ENCODE peak calls at places on chromosomes 13 and 19, in seven cellular contexts. One of them, this sample, is unnamed.

GRCh38 chr13:58869566-58869965 is 1238.0 kb downstream of the PCDH17 start:
- ATAC-seq in stimulated activated memory B cell treated with anti-CD40 and anti-IgM and Interleukin-4, amounts not matched to agents 10 μg/mL and 1 μg/mL and 100 μg/mL, for 72 hours: no peak
- ATAC-seq in activated CD8-positive, alpha-beta T cell treated with anti-CD3 and anti-CD28 coated beads, Interleukin-2, amount 10 ng/mL, durations not matched to agents 7 days and 5 days: no peak
- ATAC-seq in left lobe of liver: no peak
- ATAC-seq in activated CD8-positive, alpha-beta memory T cell treated with anti-CD3 and anti-CD28 coated beads, Interleukin-2, amount 10 ng/mL, durations not matched to agents 7 days and 5 days: no peak
- ATAC-seq in Panc1: no peak
- ATAC-seq in activated T-cell treated with anti-CD3 and anti-CD28 coated beads, Interleukin-2, amount 50 U/mL, for 72 hours: no peak
- ATAC-seq in this sample: no peak

GRCh38 chr13:39415003-39415402 is 188.0 kb downstream of the LHFPL6 start:
- ATAC-seq in activated CD8-positive, alpha-beta memory T cell treated with anti-CD3 and anti-CD28 coated beads, Interleukin-2, amount 10 ng/mL, durations not matched to agents 7 days and 5 days: no peak
- ATAC-seq in stimulated activated memory B cell treated with anti-CD40 and anti-IgM and Interleukin-4, amounts not matched to agents 10 μg/mL and 1 μg/mL and 100 μg/mL, for 72 hours: no peak
- ATAC-seq in activated T-cell treated with anti-CD3 and anti-CD28 coated beads, Interleukin-2, amount 50 U/mL, for 72 hours: no peak
- ATAC-seq in activated CD8-positive, alpha-beta T cell treated with anti-CD3 and anti-CD28 coated beads, Interleukin-2, amount 10 ng/mL, durations not matched to agents 7 days and 5 days: no peak
- ATAC-seq in left lobe of liver: no peak
- ATAC-seq in Panc1: no peak
- ATAC-seq in this sample: no peak

GRCh38 chr19:46787331-46788100 is 878 bp downstream of the SLC1A5 start:
- ATAC-seq in left lobe of liver: peak
- ATAC-seq in activated T-cell treated with anti-CD3 and anti-CD28 coated beads, Interleukin-2, amount 50 U/mL, for 72 hours: no peak
- ATAC-seq in Panc1: peak
- ATAC-seq in activated CD8-positive, alpha-beta T cell treated with anti-CD3 and anti-CD28 coated beads, Interleukin-2, amount 10 ng/mL, durations not matched to agents 7 days and 5 days: no peak
- ATAC-seq in stimulated activated memory B cell treated with anti-CD40 and anti-IgM and Interleukin-4, amounts not matched to agents 10 μg/mL and 1 μg/mL and 100 μg/mL, for 72 hours: peak
- ATAC-seq in activated CD8-positive, alpha-beta memory T cell treated with anti-CD3 and anti-CD28 coated beads, Interleukin-2, amount 10 ng/mL, durations not matched to agents 7 days and 5 days: peak
- ATAC-seq in this sample: no peak

GRCh38 chr13:109276261-109276660 is 510.1 kb downstream of the IRS2 start:
- ATAC-seq in Panc1: no peak
- ATAC-seq in stimulated activated memory B cell treated with anti-CD40 and anti-IgM and Interleukin-4, amounts not matched to agents 10 μg/mL and 1 μg/mL and 100 μg/mL, for 72 hours: no peak
- ATAC-seq in activated CD8-positive, alpha-beta T cell treated with anti-CD3 and anti-CD28 coated beads, Interleukin-2, amount 10 ng/mL, durations not matched to agents 7 days and 5 days: no peak
- ATAC-seq in activated T-cell treated with anti-CD3 and anti-CD28 coated beads, Interleukin-2, amount 50 U/mL, for 72 hours: no peak
- ATAC-seq in activated CD8-positive, alpha-beta memory T cell treated with anti-CD3 and anti-CD28 coated beads, Interleukin-2, amount 10 ng/mL, durations not matched to agents 7 days and 5 days: no peak
- ATAC-seq in left lobe of liver: no peak
- ATAC-seq in this sample: no peak

GRCh38 chr19:34335914-34336313 is 29.1 kb upstream of the GPI start:
- ATAC-seq in stimulated activated memory B cell treated with anti-CD40 and anti-IgM and Interleukin-4, amounts not matched to agents 10 μg/mL and 1 μg/mL and 100 μg/mL, for 72 hours: no peak
- ATAC-seq in activated CD8-positive, alpha-beta memory T cell treated with anti-CD3 and anti-CD28 coated beads, Interleukin-2, amount 10 ng/mL, durations not matched to agents 7 days and 5 days: no peak
- ATAC-seq in activated T-cell treated with anti-CD3 and anti-CD28 coated beads, Interleukin-2, amount 50 U/mL, for 72 hours: no peak
- ATAC-seq in left lobe of liver: no peak
- ATAC-seq in Panc1: no peak
- ATAC-seq in activated CD8-positive, alpha-beta T cell treated with anti-CD3 and anti-CD28 coated beads, Interleukin-2, amount 10 ng/mL, durations not matched to agents 7 days and 5 days: no peak
- ATAC-seq in this sample: no peak

GRCh38 chr13:76225815-76226489 is 589.8 kb downstream of the LMO7 start:
- ATAC-seq in stimulated activated memory B cell treated with anti-CD40 and anti-IgM and Interleukin-4, amounts not matched to agents 10 μg/mL and 1 μg/mL and 100 μg/mL, for 72 hours: no peak
- ATAC-seq in activated CD8-positive, alpha-beta T cell treated with anti-CD3 and anti-CD28 coated beads, Interleukin-2, amount 10 ng/mL, durations not matched to agents 7 days and 5 days: no peak
- ATAC-seq in activated T-cell treated with anti-CD3 and anti-CD28 coated beads, Interleukin-2, amount 50 U/mL, for 72 hours: no peak
- ATAC-seq in Panc1: no peak
- ATAC-seq in left lobe of liver: no peak
- ATAC-seq in activated CD8-positive, alpha-beta memory T cell treated with anti-CD3 and anti-CD28 coated beads, Interleukin-2, amount 10 ng/mL, durations not matched to agents 7 days and 5 days: no peak
- ATAC-seq in this sample: no peak

GRCh38 chr19:1455002-1455335 is 5.0 kb downstream of the APC2 start:
- ATAC-seq in Panc1: no peak
- ATAC-seq in left lobe of liver: no peak
- ATAC-seq in activated CD8-positive, alpha-beta memory T cell treated with anti-CD3 and anti-CD28 coated beads, Interleukin-2, amount 10 ng/mL, durations not matched to agents 7 days and 5 days: no peak
- ATAC-seq in activated T-cell treated with anti-CD3 and anti-CD28 coated beads, Interleukin-2, amount 50 U/mL, for 72 hours: no peak
- ATAC-seq in activated CD8-positive, alpha-beta T cell treated with anti-CD3 and anti-CD28 coated beads, Interleukin-2, amount 10 ng/mL, durations not matched to agents 7 days and 5 days: no peak
- ATAC-seq in stimulated activated memory B cell treated with anti-CD40 and anti-IgM and Interleukin-4, amounts not matched to agents 10 μg/mL and 1 μg/mL and 100 μg/mL, for 72 hours: peak
- ATAC-seq in this sample: no peak

GRCh38 chr13:36214163-36214921 is at the start of gene SOHLH2:
- ATAC-seq in left lobe of liver: no peak
- ATAC-seq in Panc1: no peak
- ATAC-seq in stimulated activated memory B cell treated with anti-CD40 and anti-IgM and Interleukin-4, amounts not matched to agents 10 μg/mL and 1 μg/mL and 100 μg/mL, for 72 hours: no peak
- ATAC-seq in activated CD8-positive, alpha-beta T cell treated with anti-CD3 and anti-CD28 coated beads, Interleukin-2, amount 10 ng/mL, durations not matched to agents 7 days and 5 days: no peak
- ATAC-seq in activated T-cell treated with anti-CD3 and anti-CD28 coated beads, Interleukin-2, amount 50 U/mL, for 72 hours: no peak
- ATAC-seq in activated CD8-positive, alpha-beta memory T cell treated with anti-CD3 and anti-CD28 coated beads, Interleukin-2, amount 10 ng/mL, durations not matched to agents 7 days and 5 days: no peak
- ATAC-seq in this sample: no peak

GRCh38 chr13:73767191-73767741 is 366.9 kb downstream of the KLF12 start:
- ATAC-seq in stimulated activated memory B cell treated with anti-CD40 and anti-IgM and Interleukin-4, amounts not matched to agents 10 μg/mL and 1 μg/mL and 100 μg/mL, for 72 hours: peak
- ATAC-seq in left lobe of liver: peak
- ATAC-seq in activated T-cell treated with anti-CD3 and anti-CD28 coated beads, Interleukin-2, amount 50 U/mL, for 72 hours: no peak
- ATAC-seq in activated CD8-positive, alpha-beta memory T cell treated with anti-CD3 and anti-CD28 coated beads, Interleukin-2, amount 10 ng/mL, durations not matched to agents 7 days and 5 days: no peak
- ATAC-seq in Panc1: no peak
- ATAC-seq in activated CD8-positive, alpha-beta T cell treated with anti-CD3 and anti-CD28 coated beads, Interleukin-2, amount 10 ng/mL, durations not matched to agents 7 days and 5 days: no peak
- ATAC-seq in this sample: peak

GRCh38 chr13:110421696-110422395 is 114.8 kb downstream of the COL4A2 start:
- ATAC-seq in activated T-cell treated with anti-CD3 and anti-CD28 coated beads, Interleukin-2, amount 50 U/mL, for 72 hours: peak
- ATAC-seq in Panc1: no peak
- ATAC-seq in activated CD8-positive, alpha-beta T cell treated with anti-CD3 and anti-CD28 coated beads, Interleukin-2, amount 10 ng/mL, durations not matched to agents 7 days and 5 days: peak
- ATAC-seq in left lobe of liver: no peak
- ATAC-seq in stimulated activated memory B cell treated with anti-CD40 and anti-IgM and Interleukin-4, amounts not matched to agents 10 μg/mL and 1 μg/mL and 100 μg/mL, for 72 hours: no peak
- ATAC-seq in activated CD8-positive, alpha-beta memory T cell treated with anti-CD3 and anti-CD28 coated beads, Interleukin-2, amount 10 ng/mL, durations not matched to agents 7 days and 5 days: no peak
- ATAC-seq in this sample: peak

GRCh38 chr19:30403583-30403982 is 31.4 kb downstream of the ZNF536 start:
- ATAC-seq in activated CD8-positive, alpha-beta memory T cell treated with anti-CD3 and anti-CD28 coated beads, Interleukin-2, amount 10 ng/mL, durations not matched to agents 7 days and 5 days: no peak
- ATAC-seq in stimulated activated memory B cell treated with anti-CD40 and anti-IgM and Interleukin-4, amounts not matched to agents 10 μg/mL and 1 μg/mL and 100 μg/mL, for 72 hours: no peak
- ATAC-seq in Panc1: no peak
- ATAC-seq in activated T-cell treated with anti-CD3 and anti-CD28 coated beads, Interleukin-2, amount 50 U/mL, for 72 hours: no peak
- ATAC-seq in activated CD8-positive, alpha-beta T cell treated with anti-CD3 and anti-CD28 coated beads, Interleukin-2, amount 10 ng/mL, durations not matched to agents 7 days and 5 days: no peak
- ATAC-seq in left lobe of liver: no peak
- ATAC-seq in this sample: no peak

GRCh38 chr19:8397746-8398721 is 7.9 kb downstream of the RAB11B start:
- ATAC-seq in stimulated activated memory B cell treated with anti-CD40 and anti-IgM and Interleukin-4, amounts not matched to agents 10 μg/mL and 1 μg/mL and 100 μg/mL, for 72 hours: no peak
- ATAC-seq in Panc1: no peak
- ATAC-seq in activated CD8-positive, alpha-beta T cell treated with anti-CD3 and anti-CD28 coated beads, Interleukin-2, amount 10 ng/mL, durations not matched to agents 7 days and 5 days: no peak
- ATAC-seq in activated CD8-positive, alpha-beta memory T cell treated with anti-CD3 and anti-CD28 coated beads, Interleukin-2, amount 10 ng/mL, durations not matched to agents 7 days and 5 days: no peak
- ATAC-seq in activated T-cell treated with anti-CD3 and anti-CD28 coated beads, Interleukin-2, amount 50 U/mL, for 72 hours: no peak
- ATAC-seq in left lobe of liver: no peak
- ATAC-seq in this sample: no peak

GRCh38 chr19:8515317-8515716 is 1.4 kb upstream of the ZNF414 start:
- ATAC-seq in activated CD8-positive, alpha-beta memory T cell treated with anti-CD3 and anti-CD28 coated beads, Interleukin-2, amount 10 ng/mL, durations not matched to agents 7 days and 5 days: peak
- ATAC-seq in Panc1: no peak
- ATAC-seq in stimulated activated memory B cell treated with anti-CD40 and anti-IgM and Interleukin-4, amounts not matched to agents 10 μg/mL and 1 μg/mL and 100 μg/mL, for 72 hours: no peak
- ATAC-seq in activated CD8-positive, alpha-beta T cell treated with anti-CD3 and anti-CD28 coated beads, Interleukin-2, amount 10 ng/mL, durations not matched to agents 7 days and 5 days: peak
- ATAC-seq in left lobe of liver: no peak
- ATAC-seq in activated T-cell treated with anti-CD3 and anti-CD28 coated beads, Interleukin-2, amount 50 U/mL, for 72 hours: peak
- ATAC-seq in this sample: peak

GRCh38 chr13:20964904-20965303 is 62.4 kb upstream of the XPO4 start:
- ATAC-seq in Panc1: no peak
- ATAC-seq in activated CD8-positive, alpha-beta T cell treated with anti-CD3 and anti-CD28 coated beads, Interleukin-2, amount 10 ng/mL, durations not matched to agents 7 days and 5 days: no peak
- ATAC-seq in activated CD8-positive, alpha-beta memory T cell treated with anti-CD3 and anti-CD28 coated beads, Interleukin-2, amount 10 ng/mL, durations not matched to agents 7 days and 5 days: no peak
- ATAC-seq in activated T-cell treated with anti-CD3 and anti-CD28 coated beads, Interleukin-2, amount 50 U/mL, for 72 hours: no peak
- ATAC-seq in left lobe of liver: no peak
- ATAC-seq in stimulated activated memory B cell treated with anti-CD40 and anti-IgM and Interleukin-4, amounts not matched to agents 10 μg/mL and 1 μg/mL and 100 μg/mL, for 72 hours: no peak
- ATAC-seq in this sample: no peak

GRCh38 chr19:15843186-15843585 is 27.7 kb upstream of the OR10H1 start:
- ATAC-seq in Panc1: no peak
- ATAC-seq in left lobe of liver: no peak
- ATAC-seq in activated T-cell treated with anti-CD3 and anti-CD28 coated beads, Interleukin-2, amount 50 U/mL, for 72 hours: no peak
- ATAC-seq in activated CD8-positive, alpha-beta T cell treated with anti-CD3 and anti-CD28 coated beads, Interleukin-2, amount 10 ng/mL, durations not matched to agents 7 days and 5 days: no peak
- ATAC-seq in activated CD8-positive, alpha-beta memory T cell treated with anti-CD3 and anti-CD28 coated beads, Interleukin-2, amount 10 ng/mL, durations not matched to agents 7 days and 5 days: no peak
- ATAC-seq in stimulated activated memory B cell treated with anti-CD40 and anti-IgM and Interleukin-4, amounts not matched to agents 10 μg/mL and 1 μg/mL and 100 μg/mL, for 72 hours: no peak
- ATAC-seq in this sample: no peak

GRCh38 chr19:42273407-42274064 is 4.5 kb downstream of the CIC start:
- ATAC-seq in activated CD8-positive, alpha-beta T cell treated with anti-CD3 and anti-CD28 coated beads, Interleukin-2, amount 10 ng/mL, durations not matched to agents 7 days and 5 days: no peak
- ATAC-seq in activated CD8-positive, alpha-beta memory T cell treated with anti-CD3 and anti-CD28 coated beads, Interleukin-2, amount 10 ng/mL, durations not matched to agents 7 days and 5 days: no peak
- ATAC-seq in left lobe of liver: no peak
- ATAC-seq in stimulated activated memory B cell treated with anti-CD40 and anti-IgM and Interleukin-4, amounts not matched to agents 10 μg/mL and 1 μg/mL and 100 μg/mL, for 72 hours: no peak
- ATAC-seq in Panc1: no peak
- ATAC-seq in activated T-cell treated with anti-CD3 and anti-CD28 coated beads, Interleukin-2, amount 50 U/mL, for 72 hours: no peak
- ATAC-seq in this sample: no peak

GRCh38 chr19:4933528-4933927 is 24.2 kb downstream of the UHRF1 start:
- ATAC-seq in stimulated activated memory B cell treated with anti-CD40 and anti-IgM and Interleukin-4, amounts not matched to agents 10 μg/mL and 1 μg/mL and 100 μg/mL, for 72 hours: no peak
- ATAC-seq in activated CD8-positive, alpha-beta memory T cell treated with anti-CD3 and anti-CD28 coated beads, Interleukin-2, amount 10 ng/mL, durations not matched to agents 7 days and 5 days: no peak
- ATAC-seq in Panc1: no peak
- ATAC-seq in activated CD8-positive, alpha-beta T cell treated with anti-CD3 and anti-CD28 coated beads, Interleukin-2, amount 10 ng/mL, durations not matched to agents 7 days and 5 days: no peak
- ATAC-seq in activated T-cell treated with anti-CD3 and anti-CD28 coated beads, Interleukin-2, amount 50 U/mL, for 72 hours: no peak
- ATAC-seq in left lobe of liver: no peak
- ATAC-seq in this sample: no peak

GRCh38 chr13:24307211-24308067 is 1.9 kb upstream of the C1QTNF9 start:
- ATAC-seq in Panc1: no peak
- ATAC-seq in left lobe of liver: peak
- ATAC-seq in stimulated activated memory B cell treated with anti-CD40 and anti-IgM and Interleukin-4, amounts not matched to agents 10 μg/mL and 1 μg/mL and 100 μg/mL, for 72 hours: no peak
- ATAC-seq in activated T-cell treated with anti-CD3 and anti-CD28 coated beads, Interleukin-2, amount 50 U/mL, for 72 hours: no peak
- ATAC-seq in activated CD8-positive, alpha-beta memory T cell treated with anti-CD3 and anti-CD28 coated beads, Interleukin-2, amount 10 ng/mL, durations not matched to agents 7 days and 5 days: no peak
- ATAC-seq in activated CD8-positive, alpha-beta T cell treated with anti-CD3 and anti-CD28 coated beads, Interleukin-2, amount 10 ng/mL, durations not matched to agents 7 days and 5 days: no peak
- ATAC-seq in this sample: no peak

GRCh38 chr19:50501568-50502475 is 9.2 kb downstream of the JOSD2 start:
- ATAC-seq in stimulated activated memory B cell treated with anti-CD40 and anti-IgM and Interleukin-4, amounts not matched to agents 10 μg/mL and 1 μg/mL and 100 μg/mL, for 72 hours: no peak
- ATAC-seq in Panc1: no peak
- ATAC-seq in left lobe of liver: no peak
- ATAC-seq in activated CD8-positive, alpha-beta memory T cell treated with anti-CD3 and anti-CD28 coated beads, Interleukin-2, amount 10 ng/mL, durations not matched to agents 7 days and 5 days: no peak
- ATAC-seq in activated CD8-positive, alpha-beta T cell treated with anti-CD3 and anti-CD28 coated beads, Interleukin-2, amount 10 ng/mL, durations not matched to agents 7 days and 5 days: peak
- ATAC-seq in activated T-cell treated with anti-CD3 and anti-CD28 coated beads, Interleukin-2, amount 50 U/mL, for 72 hours: no peak
- ATAC-seq in this sample: no peak

GRCh38 chr19:46764817-46765291 is 18.6 kb upstream of the STRN4 start:
- ATAC-seq in activated T-cell treated with anti-CD3 and anti-CD28 coated beads, Interleukin-2, amount 50 U/mL, for 72 hours: no peak
- ATAC-seq in activated CD8-positive, alpha-beta T cell treated with anti-CD3 and anti-CD28 coated beads, Interleukin-2, amount 10 ng/mL, durations not matched to agents 7 days and 5 days: no peak
- ATAC-seq in stimulated activated memory B cell treated with anti-CD40 and anti-IgM and Interleukin-4, amounts not matched to agents 10 μg/mL and 1 μg/mL and 100 μg/mL, for 72 hours: no peak
- ATAC-seq in activated CD8-positive, alpha-beta memory T cell treated with anti-CD3 and anti-CD28 coated beads, Interleukin-2, amount 10 ng/mL, durations not matched to agents 7 days and 5 days: no peak
- ATAC-seq in left lobe of liver: peak
- ATAC-seq in Panc1: no peak
- ATAC-seq in this sample: no peak

GRCh38 chr13:85798999-85799646 is at the start of gene SLITRK6:
- ATAC-seq in Panc1: peak
- ATAC-seq in activated CD8-positive, alpha-beta memory T cell treated with anti-CD3 and anti-CD28 coated beads, Interleukin-2, amount 10 ng/mL, durations not matched to agents 7 days and 5 days: no peak
- ATAC-seq in stimulated activated memory B cell treated with anti-CD40 and anti-IgM and Interleukin-4, amounts not matched to agents 10 μg/mL and 1 μg/mL and 100 μg/mL, for 72 hours: no peak
- ATAC-seq in activated CD8-positive, alpha-beta T cell treated with anti-CD3 and anti-CD28 coated beads, Interleukin-2, amount 10 ng/mL, durations not matched to agents 7 days and 5 days: no peak
- ATAC-seq in activated T-cell treated with anti-CD3 and anti-CD28 coated beads, Interleukin-2, amount 50 U/mL, for 72 hours: no peak
- ATAC-seq in left lobe of liver: peak
- ATAC-seq in this sample: no peak

GRCh38 chr19:11434703-11435056 is 241 bp downstream of the ODAD3 start:
- ATAC-seq in stimulated activated memory B cell treated with anti-CD40 and anti-IgM and Interleukin-4, amounts not matched to agents 10 μg/mL and 1 μg/mL and 100 μg/mL, for 72 hours: peak
- ATAC-seq in Panc1: peak
- ATAC-seq in left lobe of liver: peak
- ATAC-seq in activated T-cell treated with anti-CD3 and anti-CD28 coated beads, Interleukin-2, amount 50 U/mL, for 72 hours: peak
- ATAC-seq in activated CD8-positive, alpha-beta memory T cell treated with anti-CD3 and anti-CD28 coated beads, Interleukin-2, amount 10 ng/mL, durations not matched to agents 7 days and 5 days: peak
- ATAC-seq in activated CD8-positive, alpha-beta T cell treated with anti-CD3 and anti-CD28 coated beads, Interleukin-2, amount 10 ng/mL, durations not matched to agents 7 days and 5 days: peak
- ATAC-seq in this sample: peak

GRCh38 chr13:27977476-27978300 is 8.6 kb upstream of the CDX2 start:
- ATAC-seq in stimulated activated memory B cell treated with anti-CD40 and anti-IgM and Interleukin-4, amounts not matched to agents 10 μg/mL and 1 μg/mL and 100 μg/mL, for 72 hours: no peak
- ATAC-seq in Panc1: no peak
- ATAC-seq in activated CD8-positive, alpha-beta memory T cell treated with anti-CD3 and anti-CD28 coated beads, Interleukin-2, amount 10 ng/mL, durations not matched to agents 7 days and 5 days: no peak
- ATAC-seq in activated T-cell treated with anti-CD3 and anti-CD28 coated beads, Interleukin-2, amount 50 U/mL, for 72 hours: no peak
- ATAC-seq in left lobe of liver: no peak
- ATAC-seq in activated CD8-positive, alpha-beta T cell treated with anti-CD3 and anti-CD28 coated beads, Interleukin-2, amount 10 ng/mL, durations not matched to agents 7 days and 5 days: no peak
- ATAC-seq in this sample: no peak

GRCh38 chr13:94329277-94329676 is 150.2 kb downstream of the DCT start:
- ATAC-seq in stimulated activated memory B cell treated with anti-CD40 and anti-IgM and Interleukin-4, amounts not matched to agents 10 μg/mL and 1 μg/mL and 100 μg/mL, for 72 hours: no peak
- ATAC-seq in activated CD8-positive, alpha-beta memory T cell treated with anti-CD3 and anti-CD28 coated beads, Interleukin-2, amount 10 ng/mL, durations not matched to agents 7 days and 5 days: no peak
- ATAC-seq in Panc1: no peak
- ATAC-seq in activated CD8-positive, alpha-beta T cell treated with anti-CD3 and anti-CD28 coated beads, Interleukin-2, amount 10 ng/mL, durations not matched to agents 7 days and 5 days: no peak
- ATAC-seq in left lobe of liver: peak
- ATAC-seq in activated T-cell treated with anti-CD3 and anti-CD28 coated beads, Interleukin-2, amount 50 U/mL, for 72 hours: no peak
- ATAC-seq in this sample: no peak

GRCh38 chr19:6057651-6058365 is 52.5 kb downstream of the RFX2 start:
- ATAC-seq in activated CD8-positive, alpha-beta memory T cell treated with anti-CD3 and anti-CD28 coated beads, Interleukin-2, amount 10 ng/mL, durations not matched to agents 7 days and 5 days: no peak
- ATAC-seq in stimulated activated memory B cell treated with anti-CD40 and anti-IgM and Interleukin-4, amounts not matched to agents 10 μg/mL and 1 μg/mL and 100 μg/mL, for 72 hours: no peak
- ATAC-seq in left lobe of liver: no peak
- ATAC-seq in Panc1: no peak
- ATAC-seq in activated CD8-positive, alpha-beta T cell treated with anti-CD3 and anti-CD28 coated beads, Interleukin-2, amount 10 ng/mL, durations not matched to agents 7 days and 5 days: no peak
- ATAC-seq in activated T-cell treated with anti-CD3 and anti-CD28 coated beads, Interleukin-2, amount 50 U/mL, for 72 hours: no peak
- ATAC-seq in this sample: no peak

GRCh38 chr19:55345101-55345817 is 5.6 kb downstream of the KMT5C start:
- ATAC-seq in activated CD8-positive, alpha-beta memory T cell treated with anti-CD3 and anti-CD28 coated beads, Interleukin-2, amount 10 ng/mL, durations not matched to agents 7 days and 5 days: no peak
- ATAC-seq in left lobe of liver: no peak
- ATAC-seq in activated CD8-positive, alpha-beta T cell treated with anti-CD3 and anti-CD28 coated beads, Interleukin-2, amount 10 ng/mL, durations not matched to agents 7 days and 5 days: no peak
- ATAC-seq in Panc1: no peak
- ATAC-seq in activated T-cell treated with anti-CD3 and anti-CD28 coated beads, Interleukin-2, amount 50 U/mL, for 72 hours: no peak
- ATAC-seq in stimulated activated memory B cell treated with anti-CD40 and anti-IgM and Interleukin-4, amounts not matched to agents 10 μg/mL and 1 μg/mL and 100 μg/mL, for 72 hours: no peak
- ATAC-seq in this sample: no peak

GRCh38 chr13:46778879-46779278 is 18.1 kb downstream of the ESD start:
- ATAC-seq in left lobe of liver: no peak
- ATAC-seq in Panc1: no peak
- ATAC-seq in activated T-cell treated with anti-CD3 and anti-CD28 coated beads, Interleukin-2, amount 50 U/mL, for 72 hours: no peak
- ATAC-seq in activated CD8-positive, alpha-beta T cell treated with anti-CD3 and anti-CD28 coated beads, Interleukin-2, amount 10 ng/mL, durations not matched to agents 7 days and 5 days: no peak
- ATAC-seq in stimulated activated memory B cell treated with anti-CD40 and anti-IgM and Interleukin-4, amounts not matched to agents 10 μg/mL and 1 μg/mL and 100 μg/mL, for 72 hours: no peak
- ATAC-seq in activated CD8-positive, alpha-beta memory T cell treated with anti-CD3 and anti-CD28 coated beads, Interleukin-2, amount 10 ng/mL, durations not matched to agents 7 days and 5 days: no peak
- ATAC-seq in this sample: no peak

GRCh38 chr13:42847891-42848663 is 66.7 kb downstream of the FAM216B start:
- ATAC-seq in stimulated activated memory B cell treated with anti-CD40 and anti-IgM and Interleukin-4, amounts not matched to agents 10 μg/mL and 1 μg/mL and 100 μg/mL, for 72 hours: no peak
- ATAC-seq in Panc1: no peak
- ATAC-seq in activated CD8-positive, alpha-beta memory T cell treated with anti-CD3 and anti-CD28 coated beads, Interleukin-2, amount 10 ng/mL, durations not matched to agents 7 days and 5 days: no peak
- ATAC-seq in activated T-cell treated with anti-CD3 and anti-CD28 coated beads, Interleukin-2, amount 50 U/mL, for 72 hours: no peak
- ATAC-seq in left lobe of liver: no peak
- ATAC-seq in activated CD8-positive, alpha-beta T cell treated with anti-CD3 and anti-CD28 coated beads, Interleukin-2, amount 10 ng/mL, durations not matched to agents 7 days and 5 days: no peak
- ATAC-seq in this sample: no peak

GRCh38 chr13:23288995-23289394 is 108.2 kb downstream of the SGCG start:
- ATAC-seq in left lobe of liver: no peak
- ATAC-seq in activated T-cell treated with anti-CD3 and anti-CD28 coated beads, Interleukin-2, amount 50 U/mL, for 72 hours: no peak
- ATAC-seq in activated CD8-positive, alpha-beta memory T cell treated with anti-CD3 and anti-CD28 coated beads, Interleukin-2, amount 10 ng/mL, durations not matched to agents 7 days and 5 days: no peak
- ATAC-seq in stimulated activated memory B cell treated with anti-CD40 and anti-IgM and Interleukin-4, amounts not matched to agents 10 μg/mL and 1 μg/mL and 100 μg/mL, for 72 hours: no peak
- ATAC-seq in Panc1: no peak
- ATAC-seq in activated CD8-positive, alpha-beta T cell treated with anti-CD3 and anti-CD28 coated beads, Interleukin-2, amount 10 ng/mL, durations not matched to agents 7 days and 5 days: no peak
- ATAC-seq in this sample: no peak

GRCh38 chr19:52679598-52679997 is 41.4 kb upstream of the ZNF83 start:
- ATAC-seq in stimulated activated memory B cell treated with anti-CD40 and anti-IgM and Interleukin-4, amounts not matched to agents 10 μg/mL and 1 μg/mL and 100 μg/mL, for 72 hours: no peak
- ATAC-seq in activated T-cell treated with anti-CD3 and anti-CD28 coated beads, Interleukin-2, amount 50 U/mL, for 72 hours: no peak
- ATAC-seq in activated CD8-positive, alpha-beta T cell treated with anti-CD3 and anti-CD28 coated beads, Interleukin-2, amount 10 ng/mL, durations not matched to agents 7 days and 5 days: no peak
- ATAC-seq in Panc1: no peak
- ATAC-seq in left lobe of liver: no peak
- ATAC-seq in activated CD8-positive, alpha-beta memory T cell treated with anti-CD3 and anti-CD28 coated beads, Interleukin-2, amount 10 ng/mL, durations not matched to agents 7 days and 5 days: no peak
- ATAC-seq in this sample: no peak

GRCh38 chr13:51957377-51958216 is 53.7 kb downstream of the ATP7B start:
- ATAC-seq in stimulated activated memory B cell treated with anti-CD40 and anti-IgM and Interleukin-4, amounts not matched to agents 10 μg/mL and 1 μg/mL and 100 μg/mL, for 72 hours: peak
- ATAC-seq in Panc1: no peak
- ATAC-seq in left lobe of liver: peak
- ATAC-seq in activated T-cell treated with anti-CD3 and anti-CD28 coated beads, Interleukin-2, amount 50 U/mL, for 72 hours: peak
- ATAC-seq in activated CD8-positive, alpha-beta T cell treated with anti-CD3 and anti-CD28 coated beads, Interleukin-2, amount 10 ng/mL, durations not matched to agents 7 days and 5 days: no peak
- ATAC-seq in activated CD8-positive, alpha-beta memory T cell treated with anti-CD3 and anti-CD28 coated beads, Interleukin-2, amount 10 ng/mL, durations not matched to agents 7 days and 5 days: no peak
- ATAC-seq in this sample: peak

GRCh38 chr19:5927439-5927821 is 13.4 kb downstream of the CAPS start:
- ATAC-seq in left lobe of liver: no peak
- ATAC-seq in activated CD8-positive, alpha-beta T cell treated with anti-CD3 and anti-CD28 coated beads, Interleukin-2, amount 10 ng/mL, durations not matched to agents 7 days and 5 days: no peak
- ATAC-seq in activated T-cell treated with anti-CD3 and anti-CD28 coated beads, Interleukin-2, amount 50 U/mL, for 72 hours: no peak
- ATAC-seq in Panc1: no peak
- ATAC-seq in stimulated activated memory B cell treated with anti-CD40 and anti-IgM and Interleukin-4, amounts not matched to agents 10 μg/mL and 1 μg/mL and 100 μg/mL, for 72 hours: peak
- ATAC-seq in activated CD8-positive, alpha-beta memory T cell treated with anti-CD3 and anti-CD28 coated beads, Interleukin-2, amount 10 ng/mL, durations not matched to agents 7 days and 5 days: no peak
- ATAC-seq in this sample: no peak

GRCh38 chr19:33795370-33796163 is 1.1 kb upstream of the KCTD15 start:
- ATAC-seq in left lobe of liver: peak
- ATAC-seq in Panc1: peak
- ATAC-seq in activated CD8-positive, alpha-beta memory T cell treated with anti-CD3 and anti-CD28 coated beads, Interleukin-2, amount 10 ng/mL, durations not matched to agents 7 days and 5 days: peak
- ATAC-seq in activated CD8-positive, alpha-beta T cell treated with anti-CD3 and anti-CD28 coated beads, Interleukin-2, amount 10 ng/mL, durations not matched to agents 7 days and 5 days: peak
- ATAC-seq in activated T-cell treated with anti-CD3 and anti-CD28 coated beads, Interleukin-2, amount 50 U/mL, for 72 hours: peak
- ATAC-seq in stimulated activated memory B cell treated with anti-CD40 and anti-IgM and Interleukin-4, amounts not matched to agents 10 μg/mL and 1 μg/mL and 100 μg/mL, for 72 hours: peak
- ATAC-seq in this sample: peak